ENCODE peak calls at places on chromosomes 3 and 15, in ten cellular contexts. S is NCI-H2081; H is osteocyte; D is fibroblast of mammary gland; C is CD8-positive, alpha-beta T cell; B is MG63; Z is IMR-90; R is iPS DF 19.7; W is left ventricle myocardium inferior; E is activated CD4-positive, alpha-beta T cell treated with anti-CD3 and anti-CD28 coated beads, Interleukin-2, amount 50 U/mL, for 48 hours. M is an unnamed sample.

GRCh38 chr3:149128856-149129255 is 582 bp upstream of the HPS3 start:
- DNase-seq in S (no peak), H (no peak), D (peak; percentile 15), C (no peak), B (no peak), Z (peak; percentile 12), R (no peak), W (no peak), E (no peak), M (no peak)

GRCh38 chr3:42906085-42906904 is at the start of gene ZNF662:
- DNase-seq in S (no peak), H (no peak), D (peak; percentile 26), C (peak; percentile 27), B (no peak), Z (no peak), R (no peak), W (peak; percentile 62), E (peak; percentile 10), M (peak; percentile 80)

GRCh38 chr15:22877122-22877521 is 38.7 kb downstream of the NIPA2 start:
- DNase-seq in S (no peak), H (no peak), D (no peak), C (no peak), B (no peak), Z (no peak), R (no peak), W (no peak), E (no peak), M (no peak)

GRCh38 chr3:192819001-192819569 is 91.7 kb upstream of the FGF12 start:
- DNase-seq in S (no peak), H (no peak), D (peak; percentile 85), C (no peak), B (peak; percentile 63), Z (peak; percentile 88), R (no peak), W (no peak), E (peak; percentile 51), M (no peak)

GRCh38 chr15:65079580-65079979 is 3.0 kb downstream of the KBTBD13 start:
- DNase-seq in S (no peak), H (no peak), D (no peak), C (no peak), B (no peak), Z (no peak), R (no peak), W (no peak), E (no peak), M (no peak)

GRCh38 chr3:40191850-40192448 is 117.6 kb upstream of the EIF1B start:
- DNase-seq in S (peak; percentile 28), H (peak; percentile 86), D (peak; percentile 60), C (peak; percentile 61), B (peak; percentile 14), Z (peak; percentile 51), R (no peak), W (peak; percentile 41), E (peak; percentile 59), M (no peak)

GRCh38 chr3:149572796-149573414 is 84.9 kb downstream of the WWTR1 start:
- DNase-seq in S (no peak), H (no peak), D (peak; percentile 93), C (no peak), B (peak; percentile 80), Z (peak; percentile 85), R (no peak), W (no peak), E (no peak), M (no peak)

GRCh38 chr3:12294885-12295580 is 6.2 kb downstream of the PPARG start:
- DNase-seq in S (no peak), H (no peak), D (peak; percentile 93), C (no peak), B (no peak), Z (peak; percentile 93), R (no peak), W (no peak), E (no peak), M (no peak)

GRCh38 chr15:75551076-75551475 is 28.0 kb downstream of the PTPN9 start:
- DNase-seq in S (no peak), H (no peak), D (no peak), C (no peak), B (no peak), Z (no peak), R (no peak), W (no peak), E (no peak), M (no peak)

GRCh38 chr3:127665586-127665985 is 7.2 kb upstream of the ABTB1 start:
- DNase-seq in S (no peak), H (peak; percentile 49), D (no peak), C (no peak), B (no peak), Z (no peak), R (no peak), W (no peak), E (no peak), M (no peak)

GRCh38 chr3:129694228-129694627 is 87.8 kb upstream of the PLXND1 start:
- DNase-seq in S (no peak), H (no peak), D (no peak), C (no peak), B (no peak), Z (no peak), R (no peak), W (no peak), E (no peak), M (no peak)

GRCh38 chr3:67067251-67067650 is 69.1 kb downstream of the KBTBD8 start:
- DNase-seq in S (no peak), H (no peak), D (no peak), C (no peak), B (no peak), Z (no peak), R (no peak), W (no peak), E (no peak), M (no peak)

GRCh38 chr3:197349368-197349767 is 51.0 kb upstream of the DLG1 start:
- DNase-seq in S (no peak), H (no peak), D (no peak), C (no peak), B (no peak), Z (no peak), R (no peak), W (no peak), E (no peak), M (no peak)

GRCh38 chr3:127050733-127051132 is 67.8 kb downstream of the PLXNA1 start:
- DNase-seq in S (no peak), H (no peak), D (no peak), C (no peak), B (no peak), Z (no peak), R (no peak), W (no peak), E (no peak), M (no peak)

GRCh38 chr3:46378426-46378942 is 7.7 kb downstream of the CCR5 start:
- DNase-seq in S (no peak), H (no peak), D (peak; percentile 57), C (peak; percentile 70), B (peak; percentile 45), Z (peak; percentile 40), R (peak; percentile 48), W (peak; percentile 46), E (peak; percentile 76), M (peak; percentile 73)

GRCh38 chr3:171896341-171896740 is 53.2 kb downstream of the TMEM212 start:
- DNase-seq in S (no peak), H (no peak), D (no peak), C (no peak), B (no peak), Z (no peak), R (no peak), W (no peak), E (no peak), M (no peak)

GRCh38 chr15:75178171-75178937 is 23.3 kb upstream of the C15orf39 start:
- DNase-seq in S (no peak), H (no peak), D (peak; percentile 14), C (no peak), B (no peak), Z (no peak), R (no peak), W (peak; percentile 43), E (no peak), M (peak; percentile 83)

GRCh38 chr3:50275996-50276761 is 2.7 kb upstream of the LSMEM2 start:
- DNase-seq in S (no peak), H (no peak), D (no peak), C (no peak), B (no peak), Z (no peak), R (no peak), W (no peak), E (no peak), M (no peak)

GRCh38 chr3:95899911-95900310 is 914.5 kb upstream of the EPHA6 start:
- DNase-seq in S (no peak), H (no peak), D (no peak), C (no peak), B (no peak), Z (peak; percentile 6), R (no peak), W (no peak), E (no peak), M (no peak)

GRCh38 chr15:88989578-88989977 is 76.4 kb upstream of the MFGE8 start:
- DNase-seq in S (no peak), H (no peak), D (peak; percentile 69), C (no peak), B (no peak), Z (peak; percentile 94), R (no peak), W (no peak), E (no peak), M (no peak)

GRCh38 chr15:67543348-67543718 is 830 bp downstream of the MAP2K5 start:
- DNase-seq in S (no peak), H (no peak), D (peak; percentile 23), C (no peak), B (peak; percentile 15), Z (peak; percentile 5), R (no peak), W (no peak), E (no peak), M (no peak)

GRCh38 chr3:51379301-51379700 is 5.8 kb upstream of the MANF start:
- DNase-seq in S (no peak), H (no peak), D (no peak), C (no peak), B (no peak), Z (no peak), R (no peak), W (no peak), E (no peak), M (no peak)

GRCh38 chr15:75597667-75598341 is 18.7 kb upstream of the PTPN9 start:
- DNase-seq in S (no peak), H (no peak), D (peak; percentile 30), C (peak; percentile 33), B (no peak), Z (no peak), R (no peak), W (no peak), E (peak; percentile 33), M (no peak)

GRCh38 chr3:32592696-32593353 is 22.2 kb upstream of the DYNC1LI1 start:
- DNase-seq in S (no peak), H (no peak), D (no peak), C (no peak), B (no peak), Z (no peak), R (no peak), W (no peak), E (no peak), M (no peak)

GRCh38 chr3:56889131-56889530 is 87.4 kb upstream of the ARHGEF3 start:
- DNase-seq in S (no peak), H (no peak), D (no peak), C (no peak), B (no peak), Z (no peak), R (no peak), W (no peak), E (no peak), M (no peak)

GRCh38 chr3:10432156-10432845 is 73.1 kb downstream of the ATP2B2 start:
- DNase-seq in S (no peak), H (no peak), D (no peak), C (no peak), B (no peak), Z (no peak), R (no peak), W (no peak), E (no peak), M (no peak)

GRCh38 chr3:45659661-45660566 is 29.3 kb upstream of the SACM1L start:
- DNase-seq in S (peak; percentile 53), H (peak; percentile 91), D (peak; percentile 84), C (peak; percentile 54), B (peak; percentile 53), Z (peak; percentile 97), R (no peak), W (peak; percentile 74), E (peak; percentile 53), M (peak; percentile 87)

M was measured in sigmoid colon.